ENCODE peak calls at places on chromosomes 11 and 22, in nine cellular contexts. M, I, Y, X, O, C, V, N and U are unnamed samples.

GRCh38 chr11:72848846-72849466 is 34.7 kb downstream of the ATG16L2 start:
- DNase-seq in M (peak; percentile 56), I (no peak), Y (no peak), X (no peak), O (no peak), C (no peak), V (peak; percentile 42), N (peak; percentile 56), U (peak; percentile 24)

GRCh38 chr11:99614353-99614752 is 593.6 kb downstream of the CNTN5 start:
- DNase-seq in M (no peak), I (no peak), Y (no peak), X (no peak), O (no peak), C (no peak), V (no peak), N (peak; percentile 55), U (peak; percentile 69)

GRCh38 chr11:10348650-10349280 is 43.9 kb downstream of the ADM start:
- DNase-seq in M (peak; percentile 89), I (no peak), Y (no peak), X (no peak), O (no peak), C (no peak), V (no peak), N (peak; percentile 22), U (no peak)

GRCh38 chr11:11849127-11849746 is 7.5 kb downstream of the USP47 start:
- DNase-seq in M (peak; percentile 73), I (no peak), Y (no peak), X (peak; percentile 68), O (peak; percentile 30), C (no peak), V (peak; percentile 42), N (peak; percentile 88), U (peak; percentile 72)

GRCh38 chr22:27810566-27810965 is 9.0 kb upstream of the MN1 start:
- DNase-seq in M (peak; percentile 89), I (no peak), Y (peak; percentile 36), X (no peak), O (peak; percentile 31), C (no peak), V (no peak), N (peak; percentile 80), U (peak; percentile 51)

GRCh38 chr22:46842606-46843005 is 80.2 kb downstream of the TBC1D22A start:
- DNase-seq in M (no peak), I (no peak), Y (no peak), X (no peak), O (no peak), C (no peak), V (peak; percentile 66), N (no peak), U (no peak)

GRCh38 chr11:8477680-8478079 is 116.3 kb downstream of the STK33 start:
- DNase-seq in M (no peak), I (no peak), Y (no peak), X (no peak), O (no peak), C (no peak), V (no peak), N (no peak), U (no peak)

GRCh38 chr22:17695986-17696385 is 57.4 kb downstream of the BCL2L13 start:
- DNase-seq in M (peak; percentile 40), I (no peak), Y (no peak), X (no peak), O (no peak), C (no peak), V (no peak), N (no peak), U (no peak)

GRCh38 chr11:77442394-77443053 is 31.4 kb downstream of the PAK1 start:
- DNase-seq in M (no peak), I (no peak), Y (no peak), X (no peak), O (no peak), C (no peak), V (no peak), N (no peak), U (no peak)

GRCh38 chr11:79466411-79466810 is 25.6 kb upstream of the TENM4 start:
- DNase-seq in M (peak; percentile 59), I (no peak), Y (peak; percentile 54), X (no peak), O (no peak), C (no peak), V (peak; percentile 45), N (no peak), U (no peak)

GRCh38 chr11:131504199-131504949 is 134.0 kb downstream of the NTM start:
- DNase-seq in M (no peak), I (no peak), Y (no peak), X (no peak), O (peak; percentile 59), C (no peak), V (no peak), N (peak; percentile 91), U (peak; percentile 73)

GRCh38 chr11:30314625-30315024 is 8.3 kb upstream of the ARL14EP start:
- DNase-seq in M (peak; percentile 50), I (no peak), Y (no peak), X (no peak), O (no peak), C (no peak), V (no peak), N (no peak), U (no peak)

GRCh38 chr11:112852141-112852853 is 108.9 kb upstream of the NCAM1 start:
- DNase-seq in M (peak; percentile 64), I (no peak), Y (no peak), X (no peak), O (no peak), C (no peak), V (peak; percentile 70), N (no peak), U (no peak)

GRCh38 chr11:73182824-73183321 is 35.2 kb upstream of the P2RY2 start:
- DNase-seq in M (no peak), I (no peak), Y (no peak), X (no peak), O (no peak), C (no peak), V (no peak), N (no peak), U (no peak)

GRCh38 chr11:4467043-4467442 is 15.4 kb upstream of the OR52K1 start:
- DNase-seq in M (no peak), I (no peak), Y (no peak), X (no peak), O (no peak), C (no peak), V (no peak), N (no peak), U (no peak)

GRCh38 chr22:40728731-40729189 is 49.5 kb downstream of the MCHR1 start:
- DNase-seq in M (no peak), I (no peak), Y (no peak), X (peak; percentile 41), O (no peak), C (peak; percentile 7), V (no peak), N (peak; percentile 54), U (peak; percentile 79)

GRCh38 chr11:15146271-15147003 is 31.7 kb downstream of the INSC start:
- DNase-seq in M (peak; percentile 89), I (no peak), Y (no peak), X (no peak), O (no peak), C (no peak), V (no peak), N (peak; percentile 31), U (no peak)

GRCh38 chr11:35649984-35650383 is 12.6 kb upstream of the TRIM44 start:
- DNase-seq in M (peak; percentile 71), I (no peak), Y (no peak), X (no peak), O (no peak), C (no peak), V (no peak), N (no peak), U (no peak)

GRCh38 chr22:50169774-50170341 is 673 bp upstream of the PANX2 start:
- DNase-seq in M (peak; percentile 52), I (no peak), Y (no peak), X (no peak), O (no peak), C (no peak), V (no peak), N (peak; percentile 32), U (no peak)